ENCODE peak calls at places on chromosomes 3 and 15, in four cellular contexts. G is HepG2, O is H1, K is GM12878. I is an unnamed sample.

GRCh38 chr3:138861755-138862333 is 27.1 kb upstream of the PIK3CB start:
- DNase-seq in K (no peak), G (no peak), O (peak; percentile 57), I (no peak)

GRCh38 chr3:52132930-52133329 is 21.3 kb downstream of the POC1A start:
- DNase-seq in O (no peak), K (no peak), G (no peak), I (no peak)

GRCh38 chr3:137134431-137134830 is 176.6 kb downstream of the IL20RB start:
- DNase-seq in O (no peak), K (no peak), G (no peak), I (no peak)

GRCh38 chr3:73540969-73541740 is 83.6 kb downstream of the PDZRN3 start:
- DNase-seq in K (no peak), G (no peak), O (no peak), I (no peak)

GRCh38 chr3:136893848-136894443 is 31.9 kb downstream of the NCK1 start:
- DNase-seq in G (peak; percentile 12), O (no peak), K (no peak), I (no peak)

GRCh38 chr3:176933704-176934103 is 263.6 kb downstream of the TBL1XR1 start:
- DNase-seq in K (no peak), O (no peak), G (peak; percentile 31), I (no peak)

GRCh38 chr3:150091626-150092025 is 120.9 kb upstream of the PFN2 start:
- DNase-seq in K (no peak), O (no peak), G (no peak), I (no peak)

GRCh38 chr3:42161050-42161935 is 70.1 kb downstream of the TRAK1 start:
- DNase-seq in K (no peak), O (no peak), G (peak; percentile 25), I (no peak)

GRCh38 chr3:158573714-158574113 is 2.7 kb downstream of the MLF1 start:
- DNase-seq in O (no peak), K (no peak), G (peak; percentile 3), I (no peak)

GRCh38 chr3:124063168-124063909 is 71.4 kb upstream of the ROPN1 start:
- DNase-seq in G (no peak), O (no peak), K (no peak), I (peak; percentile 30)

GRCh38 chr15:48976444-48977088 is 12.8 kb upstream of the SHC4 start:
- DNase-seq in G (peak; percentile 45), K (no peak), O (no peak), I (no peak)

GRCh38 chr3:57971975-57972374 is 36.2 kb upstream of the FLNB start:
- DNase-seq in O (no peak), K (no peak), G (no peak), I (no peak)

GRCh38 chr3:94171954-94172353 is 109.1 kb downstream of the NSUN3 start:
- DNase-seq in O (no peak), G (no peak), K (no peak), I (peak; percentile 23)

GRCh38 chr3:194407423-194407822 is 8.4 kb upstream of the GP5 start:
- DNase-seq in G (peak; percentile 7), K (no peak), O (no peak), I (no peak)

GRCh38 chr3:94249491-94250079 is 186.7 kb downstream of the NSUN3 start:
- DNase-seq in K (peak; percentile 7), O (peak; percentile 88), G (peak; percentile 44), I (peak; percentile 38)

GRCh38 chr3:125632597-125632996 is 37.3 kb upstream of the OSBPL11 start:
- DNase-seq in O (no peak), K (no peak), G (no peak), I (no peak)

GRCh38 chr3:187291001-187291511 is 481 bp downstream of the MASP1 start:
- DNase-seq in O (peak; percentile 60), K (no peak), G (no peak), I (no peak)

GRCh38 chr3:45994661-45995369 is 809 bp downstream of the FYCO1 start:
- DNase-seq in G (peak; percentile 7), O (peak; percentile 47), K (no peak), I (peak; percentile 59)

GRCh38 chr3:113496924-113497323 is 18.0 kb downstream of the SPICE1 start:
- DNase-seq in G (no peak), K (no peak), O (no peak), I (no peak)

DNA sequence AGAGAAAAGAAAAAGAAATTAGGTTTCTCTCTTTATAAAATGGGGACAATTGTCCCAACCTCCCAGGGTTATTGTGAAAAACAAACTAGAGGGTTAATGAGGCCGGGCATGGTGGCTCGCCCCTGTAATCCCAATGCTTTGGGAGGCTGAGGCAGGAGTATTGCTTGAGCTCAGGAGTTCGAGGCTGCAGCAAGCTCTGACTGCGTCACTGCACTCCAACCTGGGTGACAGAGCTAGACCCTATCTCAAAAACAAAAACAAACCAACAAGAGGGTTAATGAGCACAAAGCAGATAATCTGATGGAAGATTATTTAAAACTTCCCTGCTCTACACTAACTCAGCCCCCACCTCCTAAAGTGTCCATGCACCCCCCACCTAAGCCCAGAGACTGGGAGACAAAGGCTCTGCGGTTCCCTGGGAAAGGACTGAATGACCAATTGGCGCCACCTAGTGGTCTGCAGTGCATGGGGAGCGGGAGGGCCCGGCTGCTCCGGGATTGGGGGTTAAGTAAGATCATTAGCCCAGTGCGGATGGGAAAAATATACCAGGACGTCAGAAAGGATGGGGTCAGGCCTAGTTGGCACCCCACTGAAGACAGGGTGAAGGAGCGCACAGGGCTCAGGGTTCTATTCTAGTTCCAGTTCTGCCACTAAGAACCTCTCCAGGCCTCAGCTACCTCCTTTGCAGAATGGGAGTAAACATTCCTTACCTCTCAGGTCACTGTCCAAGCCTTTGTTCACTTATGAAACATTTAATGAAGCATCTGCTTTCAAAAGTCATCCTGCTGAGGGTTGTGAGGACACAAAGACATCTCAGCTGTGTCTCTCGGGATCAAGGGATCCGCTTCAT is 15.6 kb downstream of the PIF1 start:
- DNase-seq in O (peak; percentile 97), G (peak; percentile 61), K (no peak), I (peak; percentile 91)
- TF ChIP-seq TCF12 in O (no peak), G (no peak), K (no peak), I (no peak)

DNA sequence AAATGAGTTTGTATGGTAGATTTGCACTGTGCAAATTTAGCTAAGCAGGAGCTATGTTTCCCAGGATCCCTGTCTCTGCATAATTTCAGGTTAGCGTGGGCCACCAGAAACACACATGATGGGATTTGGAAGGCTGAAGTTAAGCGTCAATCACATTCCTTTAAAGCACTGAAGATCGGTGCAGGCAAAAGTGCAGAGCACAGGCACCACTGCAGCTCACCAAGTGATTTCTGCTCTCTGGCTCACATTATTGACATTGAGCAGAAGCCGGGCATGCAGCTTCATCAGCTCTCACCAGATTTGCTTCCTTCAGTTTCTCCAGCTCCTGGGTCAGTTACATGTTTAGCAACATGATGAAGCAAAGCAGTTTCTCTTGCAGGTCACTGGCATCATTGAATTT is 256.4 kb upstream of the TGFBR2 start:
- DNase-seq in K (no peak), O (no peak), G (peak; percentile 38), I (no peak)
- H3K27ac ChIP-seq in K (no peak overlapping the region), O (no peak overlapping the region), G (peak overlapping the region; percentile 64), I (peak overlapping the region; percentile 97)

GRCh38 chr3:146313411-146314111 is 62.7 kb upstream of the PLSCR4 start:
- DNase-seq in K (no peak), G (no peak), O (no peak), I (no peak)
- TF ChIP-seq TCF12 in K (no peak), G (no peak), O (no peak), I (no peak)

GRCh38 chr3:160403028-160403545 is 3.6 kb downstream of the SMC4 start:
- DNase-seq in K (no peak), G (no peak), O (no peak), I (no peak)
- H3K27ac ChIP-seq in K (peak overlapping the region; percentile 90), G (peak overlapping the region; percentile 98), O (no peak overlapping the region), I (peak overlapping the region; percentile 88)

DNA sequence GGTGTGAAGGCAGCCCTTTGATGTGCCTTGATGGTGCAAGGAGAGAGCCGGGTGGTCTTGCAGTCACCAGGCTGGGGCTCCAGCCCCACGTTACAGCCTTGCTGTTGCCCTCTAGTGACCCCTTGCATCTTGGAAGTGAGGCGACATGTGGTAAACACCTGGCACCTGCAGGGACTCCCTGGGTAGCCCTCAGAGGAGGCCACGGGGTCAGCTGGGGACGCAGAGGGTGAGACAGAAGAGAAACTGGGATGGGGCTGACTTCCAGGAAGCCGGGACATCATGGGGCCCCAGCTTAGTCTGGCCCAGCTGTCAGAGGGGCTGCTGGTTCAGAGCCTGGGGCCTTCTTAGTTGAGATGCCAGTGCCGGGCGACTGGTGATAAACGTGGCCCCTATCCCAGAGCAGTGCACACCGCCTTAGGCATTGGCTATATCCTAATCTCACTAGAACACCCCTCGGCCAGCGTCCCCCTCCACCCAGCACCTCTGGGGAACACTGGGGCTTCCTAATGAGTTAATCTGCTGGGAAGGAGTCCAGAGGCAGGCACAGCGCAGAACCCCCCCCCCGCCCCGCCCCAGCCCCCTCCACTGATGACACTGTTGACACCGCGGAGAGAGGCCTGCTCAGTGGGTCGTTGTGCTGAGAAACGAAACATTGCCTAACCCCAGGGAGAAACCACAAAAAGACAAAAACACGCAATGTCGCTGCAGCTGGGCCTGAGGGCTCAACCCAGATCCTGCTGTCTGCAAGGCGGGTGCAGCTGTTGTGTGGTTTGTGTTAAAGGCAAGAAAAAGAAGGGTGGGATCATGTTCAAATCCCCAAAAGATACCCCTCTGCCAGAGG is 60.5 kb upstream of the KLF13 start:
- DNase-seq in K (peak; percentile 86), O (peak; percentile 42), G (no peak), I (peak; percentile 52)
- TF ChIP-seq TCF12 in K (peak; percentile 100), O (no peak), G (no peak), I (no peak)

I was measured in SK-N-SH.